ENCODE peak calls at places on chromosomes 12 and 14, in seven cellular contexts. Y is H9, H is IMR-90, J is H1, D is neuronal stem cell, W is mesenchymal stem cell, A is trophoblast cell. Q is an unnamed sample. For H3K79me1, the result is how much of the 10 kb centered on the place peaks cover.

GRCh38 chr12:87280356-87280755 is 748.8 kb downstream of the C12orf50 start:
- DNase-seq in J (no peak), D (no peak), H (no peak), Y (no peak), W (no peak), A (no peak), Q (no peak)

GRCh38 chr14:60641722-60642269 is 7.5 kb downstream of the SIX1 start:
- DNase-seq in W (no peak), Y (no peak), H (no peak), A (no peak), J (no peak), D (no peak), Q (no peak)

GRCh38 chr14:78836777-78837176 is 666.6 kb downstream of the NRXN3 start:
- DNase-seq in Y (peak), J (peak), H (peak), W (peak), A (peak), D (peak), Q (peak)

GRCh38 chr14:23061995-23062394 is 4.7 kb upstream of the CDH24 start:
- DNase-seq in D (no peak), J (no peak), A (peak), W (peak), Y (no peak), H (peak), Q (peak)

GRCh38 chr14:68874746-68875155 is 81.9 kb upstream of the ZFP36L1 start:
- DNase-seq in W (no peak), J (no peak), A (no peak), D (no peak), Y (no peak), H (no peak), Q (no peak)

GRCh38 chr12:9103050-9103854 is 12.5 kb downstream of the A2M start:
- DNase-seq in A (no peak), W (no peak), H (no peak), D (no peak), Y (no peak), J (no peak), Q (no peak)

GRCh38 chr14:51554339-51554920 is 97.3 kb upstream of the FRMD6 start:
- DNase-seq in H (peak), A (peak), J (no peak), D (no peak), Y (no peak), W (peak), Q (peak)

GRCh38 chr12:1978078-1978477 is 26.2 kb downstream of the DCP1B start:
- DNase-seq in J (no peak), H (peak), A (no peak), D (no peak), W (no peak), Y (no peak), Q (no peak)

GRCh38 chr12:63919758-63920157 is 75.3 kb downstream of the SRGAP1 start:
- DNase-seq in H (peak), D (no peak), A (no peak), J (no peak), Y (no peak), W (no peak), Q (no peak)

GRCh38 chr12:120748242-120748641 is 22.6 kb downstream of the ACADS start:
- DNase-seq in D (no peak), W (peak), H (no peak), Y (no peak), A (peak), J (no peak), Q (no peak)

GRCh38 chr12:126069549-126070165 is 1004.4 kb downstream of the AACS start:
- DNase-seq in W (peak), D (peak), H (peak), J (peak), Y (peak), A (peak), Q (peak)

GRCh38 chr12:127899981-127900380 is 367.0 kb upstream of the TMEM132C start:
- DNase-seq in W (no peak), D (no peak), A (no peak), J (no peak), Y (no peak), H (no peak), Q (no peak)

GRCh38 chr14:90454041-90455000 is 57.5 kb downstream of the CALM1 start:
- DNase-seq in A (peak), W (peak), J (peak), D (peak), H (peak), Y (peak), Q (peak)

GRCh38 chr12:128387811-128388422 is 120.9 kb downstream of the TMEM132C start:
- DNase-seq in A (peak), W (no peak), H (no peak), Y (peak), D (peak), J (peak), Q (peak)

GRCh38 chr12:97936165-97936564 is 473.6 kb downstream of the RMST start:
- DNase-seq in J (no peak), W (no peak), H (no peak), D (no peak), Y (no peak), A (no peak), Q (no peak)

GRCh38 chr12:91630906-91631305 is 448.3 kb upstream of the DCN start:
- DNase-seq in Y (no peak), D (no peak), W (no peak), H (no peak), A (no peak), J (no peak), Q (no peak)

GRCh38 chr12:28294300-28294699 is 104.0 kb downstream of the CCDC91 start:
- DNase-seq in H (no peak), D (no peak), W (no peak), Y (peak), J (no peak), A (no peak), Q (peak)

GRCh38 chr12:27868165-27868564 is 88.1 kb upstream of the MANSC4 start:
- DNase-seq in H (peak), J (no peak), D (no peak), Y (no peak), W (peak), A (peak), Q (no peak)

GRCh38 chr14:104436047-104436531 is 143.5 kb upstream of the C14orf180 start:
- DNase-seq in D (no peak), H (no peak), A (no peak), Y (peak), W (no peak), J (no peak), Q (peak)

GRCh38 chr12:84502907-84503787 is 409.5 kb downstream of the SLC6A15 start:
- DNase-seq in D (peak), A (peak), Y (peak), W (peak), J (no peak), H (peak), Q (peak)
- H3K79me1 ChIP-seq in D (under half), A (under half), Y (under half), W (under half), J (under half), H (under half), Q (under half)

GRCh38 chr12:19620222-19620621 is 180.9 kb downstream of the AEBP2 start:
- DNase-seq in A (peak), D (no peak), W (no peak), J (no peak), H (no peak), Y (no peak), Q (no peak)

GRCh38 chr12:19624000-19624399 is 184.7 kb downstream of the AEBP2 start:
- DNase-seq in H (no peak), A (no peak), Y (no peak), J (no peak), D (no peak), W (no peak), Q (no peak)

DNA sequence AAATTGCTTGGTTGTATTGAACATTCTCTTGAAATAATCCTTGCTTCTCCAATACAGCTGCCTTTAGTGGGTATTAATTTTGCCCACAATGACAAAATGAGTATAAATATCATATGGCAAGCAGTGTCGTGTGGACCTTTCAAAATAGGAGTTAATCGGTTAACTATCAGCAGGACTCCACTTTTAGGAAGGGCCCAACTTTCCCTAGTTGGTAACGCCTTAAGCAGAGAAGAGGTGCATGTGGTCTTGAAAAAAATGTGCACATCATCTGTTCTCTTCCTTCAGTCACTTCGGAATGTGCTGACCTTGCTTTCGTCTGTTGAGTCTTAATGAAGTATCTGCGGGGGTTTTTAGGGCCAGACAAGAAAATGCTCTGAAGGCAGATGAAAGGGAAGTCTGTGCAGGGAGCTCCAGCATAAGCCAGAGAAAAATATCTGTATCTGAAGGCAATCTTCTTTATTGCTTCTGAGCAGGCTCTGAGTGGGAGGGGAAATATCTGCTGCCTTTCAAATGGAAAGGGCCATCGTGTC is 185.2 kb downstream of the AEBP2 start:
- DNase-seq in A (no peak), H (no peak), Y (no peak), J (no peak), D (no peak), W (peak), Q (no peak)
- H3K4ac ChIP-seq in A (no peak), H (no peak), Y (no peak), J (no peak), D (no peak), W (no peak), Q (no peak)

GRCh38 chr12:18246057-18246456 is 15.3 kb upstream of the PIK3C2G start:
- DNase-seq in W (no peak), D (no peak), H (no peak), A (no peak), Y (no peak), J (no peak), Q (peak)

GRCh38 chr12:18250313-18250916 is 10.9 kb upstream of the PIK3C2G start:
- DNase-seq in H (peak), Y (no peak), W (peak), D (peak), A (peak), J (peak), Q (peak)
- H3K18ac ChIP-seq in H (no peak), Y (no peak), W (no peak), D (no peak), A (no peak), J (no peak), Q (no peak)

GRCh38 chr12:52312086-52312485 is 9.1 kb downstream of the KRT83 start:
- DNase-seq in Y (peak), W (no peak), H (no peak), D (no peak), J (no peak), A (no peak), Q (no peak)

GRCh38 chr12:52314511-52314910 is 6.7 kb downstream of the KRT83 start:
- DNase-seq in W (no peak), A (no peak), H (no peak), D (no peak), Y (peak), J (no peak), Q (no peak)

GRCh38 chr12:52316290-52316689 is 4.9 kb downstream of the KRT83 start:
- DNase-seq in Y (peak), D (no peak), A (no peak), W (no peak), J (no peak), H (no peak), Q (no peak)

GRCh38 chr12:52313461-52313860 is 7.7 kb downstream of the KRT83 start:
- DNase-seq in D (no peak), A (no peak), W (no peak), J (no peak), Y (peak), H (no peak), Q (no peak)

GRCh38 chr12:52313926-52314325 is 7.3 kb downstream of the KRT83 start:
- DNase-seq in D (no peak), W (no peak), H (no peak), J (no peak), Y (peak), A (no peak), Q (no peak)
- H3K79me1 ChIP-seq in D (under half), W (under half), H (under half), J (under half), Y (under half), A (under half), Q (under half)

GRCh38 chr14:24156840-24157239 is 4.2 kb upstream of the IRF9 start:
- DNase-seq in D (no peak), J (no peak), H (no peak), Y (no peak), A (no peak), W (no peak), Q (no peak)
- H3K4ac ChIP-seq in D (no peak), J (no peak), H (no peak), Y (no peak), A (no peak), W (no peak), Q (no peak)

DNA sequence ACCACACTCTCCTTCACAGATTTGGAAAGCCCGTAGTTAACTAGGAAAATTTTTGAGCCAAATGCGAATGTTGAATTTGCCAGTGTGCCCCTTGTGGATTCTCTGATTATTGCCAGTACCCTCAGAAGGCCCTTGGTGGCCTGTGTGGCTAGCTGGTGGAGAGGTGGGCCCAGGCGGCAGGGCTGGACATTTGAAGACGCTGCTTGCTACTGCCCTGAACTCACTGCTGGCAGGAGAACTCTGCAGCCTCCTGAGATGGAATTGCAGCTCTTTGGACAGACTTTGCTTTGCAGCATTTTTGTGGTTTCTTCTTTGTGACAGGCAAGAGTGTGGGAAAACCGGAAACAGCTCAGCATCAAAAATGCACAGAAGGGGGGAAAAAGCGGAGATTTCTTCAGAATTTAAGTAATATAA is 97.6 kb downstream of the TGFB3 start:
- DNase-seq in H (peak), J (no peak), W (peak), A (peak), D (no peak), Y (no peak), Q (peak)
- H3K18ac ChIP-seq in H (no peak), J (no peak), W (no peak), A (no peak), D (no peak), Y (no peak), Q (no peak)

DNA sequence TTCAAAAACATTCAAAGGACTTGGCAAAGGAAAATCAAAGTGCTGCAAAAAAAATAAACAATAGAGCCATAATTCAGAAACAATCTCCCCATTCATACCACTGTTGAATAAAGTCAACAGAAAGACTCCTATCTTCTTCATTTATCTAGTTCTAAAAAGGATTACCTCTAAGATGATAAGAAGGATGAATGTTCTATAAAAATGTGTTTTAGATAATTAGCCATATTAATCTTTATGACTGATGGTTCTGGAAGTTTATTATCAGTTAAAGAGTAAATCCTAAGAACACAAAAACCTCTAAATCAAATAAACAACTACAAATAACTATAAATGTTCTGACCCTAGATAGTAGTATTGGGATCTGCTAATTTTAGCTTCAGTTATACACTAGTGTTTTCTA is 37.8 kb upstream of the CDKL1 start:
- DNase-seq in D (no peak), J (no peak), A (no peak), H (no peak), Y (no peak), W (no peak), Q (no peak)
- H3K79me1 ChIP-seq in D (under half), J (under half), A (under half), H (under half), Y (under half), W (under half), Q (under half)

Q was measured in mesendoderm.